ENCODE peak calls at places on chromosomes 13 and 19, in eight cellular contexts. I is NCI-H1092; C is germinal center; B is activated naive CD4-positive, alpha-beta T cell; F is fibroblast of lung; H is stimulated activated CD8-positive, alpha-beta memory T cell treated with anti-CD3 and anti-CD28 coated beads, Interleukin-7, amount 100 ng/mL, for 1 hour; N is CD8-positive, alpha-beta T cell; D is endothelial cell. P is an unnamed sample.

GRCh38 chr19:51387924-51388389 is at the start of gene LIM2:
- DNase-seq in I (no peak), C (no peak), B (no peak), F (no peak), H (no peak), N (no peak), D (no peak), P (no peak)

GRCh38 chr13:107956889-107957288 is 258.4 kb downstream of the LIG4 start:
- DNase-seq in I (no peak), C (no peak), B (no peak), F (no peak), H (no peak), N (no peak), D (no peak), P (no peak)

GRCh38 chr13:89748716-89749115 is 1598.8 kb upstream of the MIR17HG start:
- DNase-seq in I (peak; percentile 17), C (no peak), B (no peak), F (peak; percentile 17), H (no peak), N (no peak), D (no peak), P (no peak)

GRCh38 chr13:96967248-96967745 is 27.0 kb downstream of the OXGR1 start:
- DNase-seq in I (no peak), C (no peak), B (no peak), F (no peak), H (no peak), N (no peak), D (no peak), P (no peak)

GRCh38 chr13:50236898-50237318 is 221.7 kb downstream of the KCNRG start:
- DNase-seq in I (no peak), C (peak; percentile 28), B (no peak), F (peak; percentile 80), H (no peak), N (no peak), D (no peak), P (no peak)

GRCh38 chr13:94369862-94370491 is 109.5 kb downstream of the DCT start:
- DNase-seq in I (no peak), C (no peak), B (no peak), F (peak; percentile 18), H (no peak), N (no peak), D (no peak), P (no peak)

GRCh38 chr13:30145709-30146367 is 161.5 kb downstream of the KATNAL1 start:
- DNase-seq in I (no peak), C (no peak), B (no peak), F (no peak), H (no peak), N (no peak), D (no peak), P (no peak)

GRCh38 chr19:4596033-4596904 is 36.8 kb upstream of the SEMA6B start:
- DNase-seq in I (no peak), C (no peak), B (no peak), F (no peak), H (no peak), N (no peak), D (no peak), P (no peak)

GRCh38 chr19:50835785-50836542 is 2.6 kb upstream of the KLK15 start:
- DNase-seq in I (peak; percentile 9), C (peak; percentile 88), B (peak; percentile 51), F (peak; percentile 44), H (peak; percentile 37), N (peak; percentile 44), D (peak; percentile 85), P (peak; percentile 75)

GRCh38 chr19:34282611-34283519 is 28.5 kb downstream of the GARRE1 start:
- DNase-seq in I (no peak), C (no peak), B (no peak), F (peak; percentile 16), H (no peak), N (no peak), D (no peak), P (no peak)

GRCh38 chr13:47564041-47564440 is 437.0 kb downstream of the SUCLA2 start:
- DNase-seq in I (no peak), C (no peak), B (no peak), F (no peak), H (no peak), N (no peak), D (no peak), P (no peak)

GRCh38 chr19:19300613-19301012 is 19.7 kb downstream of the SUGP1 start:
- DNase-seq in I (no peak), C (no peak), B (no peak), F (no peak), H (no peak), N (no peak), D (no peak), P (no peak)

P was measured in Right ventricle myocardium superior.